ENCODE peak calls at places on chromosomes 16 and 17, in eight cellular contexts. H is CD8-positive, alpha-beta T cell; Y is WERI-Rb-1; G is mucosa of descending colon; O is transverse colon; Q is A549; V is psoas muscle; M is WTC11. N is an unnamed sample.

GRCh38 chr17:52027620-52028019 is 130.9 kb downstream of the CA10 start:
- DNase-seq in V (no peak), O (no peak), Y (no peak), Q (peak), G (no peak), M (no peak), H (no peak), N (no peak)

GRCh38 chr17:47905221-47905733 is 9.2 kb downstream of the SP2 start:
- DNase-seq in Y (no peak), H (no peak), O (peak), G (peak), M (no peak), V (peak), Q (no peak), N (no peak)

GRCh38 chr16:85602831-85603755 is 10.0 kb upstream of the GSE1 start:
- DNase-seq in V (no peak), Q (no peak), O (no peak), G (no peak), M (no peak), Y (no peak), H (no peak), N (no peak)

GRCh38 chr17:48093341-48094045 is 7.8 kb downstream of the CBX1 start:
- DNase-seq in O (peak), H (no peak), V (no peak), M (no peak), G (peak), Q (no peak), Y (no peak), N (no peak)

GRCh38 chr16:85172465-85173071 is 60.3 kb upstream of the CIBAR2 start:
- DNase-seq in V (peak), O (no peak), G (peak), Q (peak), M (peak), Y (peak), H (no peak), N (peak)

GRCh38 chr17:7885357-7886226 is 3.0 kb upstream of the CHD3 start:
- DNase-seq in H (peak), Y (peak), G (peak), M (peak), Q (peak), V (peak), O (peak), N (peak)

GRCh38 chr17:83135692-83136091 is 56.3 kb downstream of the METRNL start:
- DNase-seq in G (no peak), O (peak), V (peak), H (no peak), M (no peak), Y (peak), Q (no peak), N (no peak)

GRCh38 chr17:82520041-82520910 is 744 bp downstream of the FOXK2 start:
- DNase-seq in O (no peak), H (peak), Q (no peak), V (peak), G (peak), Y (peak), M (peak), N (no peak)

GRCh38 chr16:31329671-31330552 is 25.1 kb upstream of the ITGAX start:
- DNase-seq in Q (no peak), Y (no peak), V (no peak), M (peak), H (no peak), G (no peak), O (no peak), N (no peak)

GRCh38 chr16:54356391-54356790 is 69.8 kb upstream of the IRX3 start:
- DNase-seq in Y (no peak), G (no peak), O (no peak), Q (no peak), M (no peak), V (no peak), H (no peak), N (no peak)

GRCh38 chr16:71969353-71969752 is 30.8 kb downstream of the PKD1L3 start:
- DNase-seq in V (no peak), O (no peak), G (no peak), M (no peak), Q (no peak), Y (no peak), H (no peak), N (no peak)

GRCh38 chr17:28001149-28001548 is 41.3 kb upstream of the NLK start:
- DNase-seq in Y (no peak), V (no peak), H (no peak), O (no peak), Q (no peak), G (no peak), M (no peak), N (no peak)

GRCh38 chr17:9529033-9529748 is 46.4 kb downstream of the STX8 start:
- DNase-seq in Q (peak), M (no peak), G (no peak), O (no peak), Y (no peak), H (no peak), V (no peak), N (no peak)

GRCh38 chr17:61809816-61810392 is 53.4 kb downstream of the BRIP1 start:
- DNase-seq in G (no peak), H (no peak), O (no peak), V (no peak), M (no peak), Q (no peak), Y (no peak), N (no peak)

GRCh38 chr16:71648162-71648561 is 22.2 kb downstream of the MARVELD3 start:
- DNase-seq in M (no peak), H (no peak), G (no peak), Q (no peak), V (no peak), O (no peak), Y (no peak), N (no peak)

GRCh38 chr17:27370776-27371175 is 76.9 kb downstream of the WSB1 start:
- DNase-seq in M (no peak), Q (no peak), O (no peak), V (no peak), H (no peak), Y (no peak), G (no peak), N (no peak)

GRCh38 chr17:82734987-82735866 is at the start of gene FN3K:
- DNase-seq in G (peak), Q (peak), V (peak), Y (peak), H (peak), O (peak), M (peak), N (peak)

GRCh38 chr17:47995241-47995935 is 24.5 kb downstream of the CDK5RAP3 start:
- DNase-seq in Q (no peak), Y (peak), O (no peak), G (no peak), V (no peak), M (peak), H (no peak), N (no peak)

GRCh38 chr16:85145734-85146531 is 33.7 kb upstream of the CIBAR2 start:
- DNase-seq in H (no peak), Y (peak), V (no peak), G (no peak), O (no peak), Q (no peak), M (no peak), N (no peak)

GRCh38 chr17:77366558-77367245 is 225.9 kb downstream of the SEC14L1 start:
- DNase-seq in O (peak), H (no peak), Q (no peak), V (peak), M (no peak), G (no peak), Y (peak), N (no peak)

GRCh38 chr17:77332981-77333685 is 192.4 kb downstream of the SEC14L1 start:
- DNase-seq in O (no peak), H (no peak), Y (no peak), M (no peak), G (peak), V (no peak), Q (no peak), N (no peak)

GRCh38 chr17:48066656-48067055 is 18.5 kb downstream of the NFE2L1 start:
- DNase-seq in H (no peak), Q (no peak), O (no peak), V (no peak), Y (no peak), M (no peak), G (no peak), N (no peak)

GRCh38 chr17:76969598-76970172 is 101.5 kb downstream of the MGAT5B start:
- DNase-seq in H (no peak), Y (peak), V (no peak), G (no peak), M (peak), O (no peak), Q (no peak), N (peak)

GRCh38 chr16:53042235-53042645 is 10.5 kb downstream of the CHD9NB start:
- DNase-seq in H (no peak), Q (no peak), M (no peak), V (no peak), Y (no peak), G (no peak), O (no peak), N (no peak)

GRCh38 chr16:47731252-47731651 is 270.1 kb downstream of the PHKB start:
- DNase-seq in V (no peak), Y (no peak), O (no peak), M (no peak), Q (no peak), G (no peak), H (no peak), N (no peak)

GRCh38 chr17:8311131-8311790 is 1.2 kb downstream of the ARHGEF15 start:
- DNase-seq in G (no peak), Y (no peak), V (no peak), Q (no peak), M (no peak), H (no peak), O (no peak), N (no peak)

GRCh38 chr17:77322534-77323412 is 182.0 kb downstream of the SEC14L1 start:
- DNase-seq in G (peak), Y (peak), M (peak), O (peak), Q (peak), V (peak), H (no peak), N (peak)

GRCh38 chr17:44086364-44087311 is 16.1 kb downstream of the G6PC3 start:
- DNase-seq in Q (peak), V (peak), H (peak), G (no peak), O (no peak), M (no peak), Y (peak), N (peak)

GRCh38 chr17:36657390-36657762 is 56.0 kb downstream of the MRM1 start:
- DNase-seq in V (no peak), Q (no peak), O (no peak), M (peak), G (no peak), Y (no peak), H (no peak), N (no peak)

GRCh38 chr17:36653374-36653773 is 52.0 kb downstream of the MRM1 start:
- DNase-seq in Y (peak), V (no peak), Q (no peak), O (no peak), H (no peak), M (no peak), G (no peak), N (no peak)

GRCh38 chr17:36661047-36661666 is 59.8 kb downstream of the MRM1 start:
- DNase-seq in M (no peak), G (no peak), Y (no peak), H (no peak), V (no peak), Q (no peak), O (no peak), N (no peak)

GRCh38 chr17:36661688-36662087 is 60.3 kb downstream of the MRM1 start:
- DNase-seq in O (no peak), Q (no peak), H (no peak), M (no peak), Y (no peak), G (no peak), V (no peak), N (no peak)

DNA sequence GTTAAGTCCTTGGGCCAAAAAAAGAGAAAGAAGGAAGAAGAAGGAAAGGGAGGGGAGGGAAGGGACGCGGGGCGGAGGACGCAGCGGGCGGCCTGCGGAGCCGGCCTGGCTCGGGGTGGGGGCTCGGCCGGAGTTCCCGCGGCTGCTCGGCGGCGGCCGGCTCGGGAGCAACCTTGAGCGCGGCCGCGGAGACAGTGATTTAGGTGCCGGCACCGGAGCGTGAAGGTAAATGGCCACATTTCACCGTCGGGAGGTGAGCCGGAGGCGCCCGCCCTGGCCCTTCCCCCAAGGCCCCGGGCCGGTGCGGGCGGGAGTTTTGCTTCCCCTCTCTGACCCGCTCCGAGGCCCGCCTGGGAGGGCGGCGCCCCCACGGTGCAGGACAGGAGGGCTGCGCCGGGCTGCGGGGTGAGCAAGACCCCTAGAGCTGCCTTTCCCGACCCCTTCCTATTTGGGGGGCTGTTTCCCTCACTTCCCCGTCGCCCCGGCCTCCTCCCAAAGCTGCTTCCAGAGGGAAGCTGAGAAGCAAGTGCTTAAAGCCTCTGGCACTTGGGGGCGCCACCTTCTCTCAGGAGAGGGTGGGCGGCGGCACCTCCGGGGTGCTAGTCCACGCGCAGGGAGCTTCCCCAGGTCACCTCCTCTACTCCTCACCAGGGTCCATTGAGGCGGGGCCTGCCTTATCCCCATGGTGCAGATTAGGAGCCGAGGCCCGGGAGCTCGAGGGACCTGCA is 56.5 kb downstream of the MRM1 start:
- DNase-seq in Q (peak), M (peak), G (peak), V (no peak), Y (peak), H (no peak), O (peak), N (peak)
- TF ChIP-seq CTCF in Q (no peak), M (no peak), G (no peak), V (no peak), Y (peak), H (no peak), O (no peak), N (peak)

DNA sequence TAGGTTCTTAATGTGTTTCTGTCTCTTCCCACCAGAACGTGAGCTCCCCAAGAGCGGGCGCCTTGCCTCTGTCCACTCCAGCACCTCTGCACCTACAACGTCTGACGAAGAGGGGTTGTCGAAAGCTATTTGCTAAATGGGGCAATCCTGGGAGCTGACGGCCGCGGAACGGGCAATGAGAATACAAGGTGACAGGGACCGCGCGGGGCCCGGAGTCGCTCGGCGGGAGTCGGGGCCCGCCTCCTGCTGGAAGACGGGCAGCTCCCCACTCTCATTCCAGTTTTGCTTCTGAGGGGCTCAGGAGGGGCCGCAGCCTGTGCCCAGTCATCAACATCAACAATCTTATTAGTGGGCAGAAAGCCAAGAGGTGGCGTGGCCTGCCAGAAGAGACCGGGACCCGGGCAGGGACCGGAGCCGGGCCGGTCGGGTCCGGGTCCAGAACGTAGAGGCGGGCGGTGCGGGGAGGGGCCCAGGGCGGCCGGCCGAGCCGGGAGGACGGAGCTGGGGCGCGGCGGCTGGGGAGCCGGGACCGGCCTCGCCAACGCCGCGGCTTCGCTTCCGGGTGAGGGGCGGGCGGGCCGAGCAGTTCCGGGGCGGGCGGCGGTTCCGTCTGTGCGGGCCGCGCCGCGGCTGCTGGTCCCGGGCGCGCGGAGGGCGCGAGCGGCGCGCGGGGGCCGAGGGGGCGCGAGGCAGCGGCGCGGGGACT is at the start of gene MOSMO:
- DNase-seq in Q (peak), O (peak), V (peak), Y (peak), H (peak), G (peak), M (peak), N (peak)
- TF ChIP-seq CTCF in Q (no peak), O (no peak), V (no peak), Y (no peak), H (no peak), G (no peak), M (no peak), N (no peak)

DNA sequence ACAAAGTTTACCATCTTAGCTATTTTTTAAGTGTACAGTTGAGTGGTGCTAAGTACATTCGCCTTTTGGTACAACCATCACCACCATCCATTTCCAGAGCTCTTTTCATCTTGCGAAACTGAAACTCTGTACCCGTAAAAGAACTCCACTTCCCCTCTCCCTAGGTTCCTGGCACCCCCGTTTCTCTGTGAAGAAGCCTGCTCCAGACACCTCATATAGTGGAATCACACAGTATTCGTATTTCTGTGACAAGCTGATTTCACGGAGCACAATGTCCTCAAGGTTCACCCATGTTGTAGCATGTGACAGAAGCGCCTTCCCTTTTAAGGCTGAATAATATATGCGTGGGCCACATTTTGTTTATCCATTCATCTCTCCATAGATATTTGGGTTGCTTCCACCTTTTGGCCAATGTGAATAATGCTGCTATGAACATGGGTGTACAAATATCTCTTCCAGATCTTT is 54.2 kb upstream of the MAP3K14 start:
- DNase-seq in Y (no peak), V (no peak), Q (peak), M (peak), O (no peak), H (no peak), G (no peak), N (no peak)
- TF ChIP-seq CTCF in Y (no peak), V (no peak), Q (no peak), M (no peak), O (no peak), H (no peak), G (no peak), N (no peak)

DNA sequence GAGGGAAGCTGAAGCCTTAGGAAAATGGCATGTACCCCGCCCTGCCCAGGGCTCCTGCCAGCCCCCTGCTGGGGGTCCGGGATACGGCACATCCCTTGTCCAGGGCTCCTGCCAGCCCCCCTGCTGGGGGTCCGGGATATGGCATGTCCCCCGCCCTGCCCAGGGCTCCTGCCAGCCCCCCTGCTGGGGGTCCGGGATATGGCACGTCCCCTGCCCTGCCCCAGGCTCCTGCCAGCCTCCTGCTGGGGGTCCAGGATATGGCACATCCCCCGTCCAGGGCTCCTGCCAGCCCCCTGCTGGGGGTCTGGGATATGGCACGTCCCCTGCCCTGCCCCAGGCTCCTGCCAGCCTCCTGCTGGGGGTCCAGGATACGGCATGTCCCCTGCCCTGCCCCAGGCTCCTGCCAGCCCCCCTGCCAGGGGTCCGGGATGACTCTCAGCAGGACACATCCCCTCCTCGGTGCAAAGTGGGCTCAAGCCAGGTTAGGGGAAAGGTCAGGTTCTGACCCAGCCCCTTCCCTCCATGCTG is 43.2 kb downstream of the RPH3AL start:
- DNase-seq in Y (peak), O (no peak), M (peak), V (peak), Q (peak), H (no peak), G (no peak), N (peak)
- TF ChIP-seq CTCF in Y (peak), O (peak), M (peak), V (peak), Q (peak), H (peak), G (no peak), N (peak)

GRCh38 chr16:10923146-10923649 is 19.1 kb downstream of the DEXI start:
- DNase-seq in H (no peak), G (no peak), M (no peak), Q (no peak), V (no peak), Y (no peak), O (no peak), N (no peak)

GRCh38 chr16:10927497-10928112 is 14.7 kb downstream of the DEXI start:
- DNase-seq in Q (no peak), G (no peak), O (no peak), V (no peak), Y (no peak), M (no peak), H (no peak), N (no peak)

GRCh38 chr16:10923650-10924214 is 18.5 kb downstream of the DEXI start:
- DNase-seq in O (peak), Q (no peak), H (no peak), G (no peak), Y (no peak), M (no peak), V (peak), N (no peak)

GRCh38 chr16:10926867-10927266 is 15.4 kb downstream of the DEXI start:
- DNase-seq in G (no peak), V (no peak), M (no peak), H (no peak), Q (no peak), O (no peak), Y (no peak), N (no peak)

GRCh38 chr16:10926094-10926493 is 16.2 kb downstream of the DEXI start:
- DNase-seq in M (no peak), H (no peak), O (no peak), Q (no peak), G (no peak), V (no peak), Y (no peak), N (no peak)
- TF ChIP-seq CTCF in M (no peak), H (no peak), O (no peak), Q (no peak), G (no peak), V (no peak), Y (no peak), N (no peak)

GRCh38 chr17:2122641-2123302 is 67.9 kb downstream of the HIC1 start:
- DNase-seq in G (peak), O (peak), Q (no peak), Y (no peak), H (no peak), M (peak), V (peak), N (no peak)
- TF ChIP-seq CTCF in G (no peak), O (no peak), Q (no peak), Y (no peak), H (no peak), M (no peak), V (peak), N (no peak)